ENCODE peak calls at places on chromosomes 16 and 17, in ten cellular contexts. K is endodermal cell; B is suprapubic skin; U is CD8-positive, alpha-beta T cell; P is lung; C is HCT116; A is brain microvascular endothelial cell; I is BJ; Y is fibroblast of lung; W is ascending aorta. N is an unnamed sample. For H3K27me3, the result is how much of the 10 kb centered on the place peaks cover.

GRCh38 chr16:66081967-66082366 is 284.5 kb upstream of the CDH5 start:
- DNase-seq in B (no peak), P (no peak), U (no peak), K (peak), C (peak), A (peak), Y (peak), W (no peak), I (peak), N (peak)

GRCh38 chr16:58421529-58421928 is 29.3 kb downstream of the GINS3 start:
- DNase-seq in B (no peak), C (no peak), P (no peak), I (no peak), U (no peak), Y (no peak), K (no peak), A (no peak), W (no peak), N (peak)

GRCh38 chr17:78346605-78347250 is 13.1 kb downstream of the SOCS3 start:
- DNase-seq in I (no peak), W (no peak), U (no peak), B (no peak), Y (no peak), K (no peak), C (no peak), A (no peak), P (no peak), N (peak)

GRCh38 chr17:26775219-26775822 is 518.6 kb upstream of the WSB1 start:
- DNase-seq in A (no peak), W (no peak), Y (no peak), K (no peak), B (no peak), U (no peak), P (no peak), C (no peak), I (no peak), N (no peak)

GRCh38 chr17:77609553-77610517 is 348.7 kb upstream of the TNRC6C start:
- DNase-seq in W (no peak), U (peak), B (no peak), Y (peak), C (no peak), I (no peak), P (no peak), K (no peak), A (no peak), N (no peak)

GRCh38 chr17:76927982-76928381 is 59.8 kb downstream of the MGAT5B start:
- DNase-seq in I (no peak), P (no peak), C (no peak), W (no peak), A (no peak), B (no peak), Y (no peak), U (no peak), K (no peak), N (no peak)

GRCh38 chr17:68401288-68401687 is 56.0 kb downstream of the WIPI1 start:
- DNase-seq in B (peak), I (no peak), A (no peak), K (peak), W (no peak), P (peak), Y (no peak), C (no peak), U (no peak), N (no peak)

GRCh38 chr16:19874816-19875546 is 9.7 kb downstream of the GPRC5B start:
- DNase-seq in U (no peak), W (no peak), K (no peak), C (no peak), Y (no peak), P (no peak), B (no peak), I (no peak), A (no peak), N (no peak)

GRCh38 chr17:29643817-29644160 is 21.1 kb upstream of the CORO6 start:
- DNase-seq in P (no peak), B (no peak), U (no peak), A (no peak), W (no peak), C (no peak), K (no peak), I (no peak), Y (no peak), N (no peak)

GRCh38 chr17:83198366-83199341 is 119.2 kb downstream of the METRNL start:
- DNase-seq in C (no peak), K (no peak), Y (no peak), B (peak), W (peak), A (no peak), U (no peak), P (no peak), I (no peak), N (no peak)

GRCh38 chr17:68981288-68981687 is 26.1 kb upstream of the ABCA8 start:
- DNase-seq in C (no peak), K (no peak), W (peak), B (no peak), P (peak), I (peak), Y (peak), U (no peak), A (peak), N (no peak)

GRCh38 chr17:17107891-17108680 is 65.8 kb downstream of the MPRIP start:
- DNase-seq in W (no peak), U (no peak), Y (peak), C (no peak), B (no peak), I (no peak), P (peak), K (no peak), A (no peak), N (no peak)

GRCh38 chr17:54372071-54372720 is 528.5 kb upstream of the TOM1L1 start:
- DNase-seq in I (no peak), B (no peak), Y (no peak), P (no peak), C (no peak), W (no peak), K (no peak), A (no peak), U (no peak), N (no peak)

GRCh38 chr16:72568502-72568901 is 396.5 kb upstream of the PMFBP1 start:
- DNase-seq in U (no peak), P (no peak), A (no peak), W (no peak), Y (no peak), K (no peak), B (no peak), I (no peak), C (no peak), N (no peak)

GRCh38 chr16:88805887-88806393 is 2.4 kb downstream of the CDT1 start:
- DNase-seq in P (no peak), U (no peak), K (no peak), Y (no peak), A (no peak), B (no peak), W (no peak), C (no peak), I (no peak), N (no peak)

GRCh38 chr16:88803264-88803987 is at the start of gene CDT1:
- DNase-seq in Y (peak), C (peak), U (peak), B (peak), W (no peak), P (peak), K (peak), I (no peak), A (peak), N (peak)

GRCh38 chr16:88804552-88805339 is 1.2 kb downstream of the CDT1 start:
- DNase-seq in I (no peak), Y (no peak), U (no peak), C (no peak), W (no peak), K (peak), A (no peak), P (no peak), B (no peak), N (no peak)

GRCh38 chr16:88805340-88805715 is 1.7 kb downstream of the CDT1 start:
- DNase-seq in U (no peak), P (no peak), A (no peak), I (no peak), B (no peak), W (no peak), K (no peak), Y (no peak), C (no peak), N (no peak)

DNA sequence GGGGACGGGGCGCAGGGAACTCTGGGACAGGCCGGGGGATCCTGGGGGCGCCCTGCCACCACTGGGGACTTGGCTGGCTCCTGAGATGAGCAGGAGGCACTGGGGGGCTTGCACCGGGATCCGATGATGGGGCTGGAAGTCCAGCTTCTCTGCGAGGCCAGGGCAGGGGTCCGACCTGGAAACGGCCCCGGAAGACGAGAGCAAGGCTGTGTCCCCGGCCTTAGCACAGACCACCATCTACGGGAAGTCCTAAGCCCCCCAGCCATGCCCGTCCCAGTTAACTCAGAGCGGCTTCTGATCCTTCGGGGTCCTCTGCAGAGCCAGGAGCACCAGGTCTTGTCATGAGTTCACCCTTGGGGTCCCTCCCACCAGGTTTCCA is 573 bp downstream of the CDT1 start:
- DNase-seq in I (no peak), Y (no peak), A (no peak), C (no peak), U (no peak), W (no peak), K (no peak), B (no peak), P (no peak), N (no peak)
- H3K4me3 ChIP-seq in I (peak), Y (peak), A (peak), C (peak), U (no peak), W (peak), K (peak), B (peak), P (no peak), N (peak)

GRCh38 chr16:30663820-30664528 is 5.7 kb downstream of the FBRS start:
- DNase-seq in A (no peak), W (no peak), U (no peak), I (no peak), P (no peak), K (no peak), C (no peak), B (no peak), Y (no peak), N (no peak)

GRCh38 chr16:30664616-30665109 is 6.4 kb downstream of the FBRS start:
- DNase-seq in C (no peak), W (no peak), B (no peak), Y (no peak), U (no peak), A (no peak), K (no peak), I (no peak), P (no peak), N (no peak)

GRCh38 chr16:30665830-30666190 is 7.6 kb downstream of the FBRS start:
- DNase-seq in B (no peak), W (no peak), U (no peak), I (no peak), A (no peak), P (no peak), C (no peak), K (no peak), Y (no peak), N (no peak)

GRCh38 chr16:30666681-30667080 is 8.4 kb downstream of the FBRS start:
- DNase-seq in Y (no peak), K (no peak), C (no peak), P (no peak), W (no peak), A (no peak), U (no peak), B (no peak), I (no peak), N (no peak)

GRCh38 chr16:30665155-30665829 is 7.1 kb downstream of the FBRS start:
- DNase-seq in A (no peak), U (no peak), W (no peak), P (no peak), K (no peak), Y (no peak), C (no peak), B (no peak), I (no peak), N (no peak)
- H3K27me3 ChIP-seq in A (under half), U (under half), W (under half), P (under half), K (under half), Y (under half), C (under half), B (under half), I (under half), N (under half)

DNA sequence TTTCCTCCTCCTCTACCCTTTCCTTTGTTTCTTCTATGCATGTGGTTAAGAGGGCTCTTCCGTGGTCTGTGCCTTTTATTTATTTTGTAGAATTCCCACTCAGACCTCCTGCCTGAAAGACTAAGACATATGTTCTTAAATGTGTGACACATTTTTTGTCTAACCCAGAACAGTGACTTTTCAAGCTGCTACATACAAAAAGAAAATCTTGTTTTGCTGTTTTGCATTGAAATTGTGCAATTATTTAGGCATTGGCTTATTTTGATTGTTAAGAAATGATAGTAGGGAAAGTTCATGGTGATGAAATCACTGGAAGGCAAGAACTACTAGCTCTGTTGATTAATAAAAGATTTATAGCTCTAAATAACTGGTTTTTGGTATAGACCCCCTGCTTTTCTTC is 76.8 kb downstream of the TUBD1 start:
- DNase-seq in I (no peak), K (no peak), U (no peak), P (no peak), W (no peak), Y (peak), B (no peak), C (no peak), A (no peak), N (no peak)
- TF ChIP-seq CTCF in I (no peak), K (no peak), U (no peak), P (no peak), W (no peak), Y (no peak), B (no peak), C (no peak), A (no peak), N (no peak)

GRCh38 chr16:27238591-27238990 is 30.0 kb downstream of the NSMCE1 start:
- DNase-seq in C (no peak), W (no peak), Y (no peak), B (peak), I (no peak), U (no peak), A (no peak), P (no peak), K (no peak), N (no peak)

GRCh38 chr16:27237229-27238015 is 31.1 kb downstream of the NSMCE1 start:
- DNase-seq in Y (peak), I (no peak), K (no peak), U (no peak), A (peak), W (no peak), B (peak), P (no peak), C (no peak), N (no peak)

GRCh38 chr16:27239026-27239425 is 29.5 kb downstream of the NSMCE1 start:
- DNase-seq in Y (no peak), C (no peak), A (no peak), P (no peak), U (no peak), B (peak), I (no peak), W (no peak), K (no peak), N (no peak)

GRCh38 chr16:27236635-27237228 is 31.8 kb downstream of the NSMCE1 start:
- DNase-seq in I (no peak), B (peak), P (no peak), K (no peak), Y (no peak), C (no peak), U (no peak), A (no peak), W (no peak), N (no peak)

DNA sequence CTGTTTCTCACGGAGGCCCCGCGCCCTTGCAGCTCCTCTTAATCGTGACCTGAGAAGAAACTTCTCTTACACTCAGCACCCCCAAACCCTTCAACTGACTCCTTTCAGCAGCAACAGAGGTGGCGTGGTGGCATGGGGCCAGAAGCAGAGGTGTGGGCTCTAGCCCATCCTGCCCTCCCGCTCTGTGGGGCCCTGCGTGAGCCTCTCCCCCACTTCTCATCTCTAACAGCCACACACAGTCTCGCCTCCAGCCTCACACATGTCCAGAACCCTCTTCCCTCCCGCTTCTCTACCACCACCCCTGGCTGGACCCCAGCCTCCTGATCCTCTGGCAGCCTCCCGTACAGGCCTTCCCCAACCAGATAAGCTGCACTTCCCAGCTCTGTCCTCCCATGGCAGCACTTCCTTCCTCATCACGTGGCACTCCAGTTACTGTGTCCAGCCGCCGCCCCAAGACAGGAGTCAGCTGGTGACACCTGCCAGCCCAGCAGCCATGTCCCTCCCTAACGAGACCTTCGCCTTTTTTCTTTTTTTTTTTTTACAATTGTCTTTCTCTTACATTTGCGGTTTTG is 30.5 kb downstream of the NSMCE1 start:
- DNase-seq in W (no peak), B (peak), U (no peak), C (no peak), A (no peak), Y (no peak), P (no peak), K (no peak), I (no peak), N (no peak)
- H3K4me3 ChIP-seq in W (no peak), B (no peak), U (no peak), C (no peak), A (no peak), Y (no peak), P (no peak), K (no peak), I (no peak), N (no peak)

DNA sequence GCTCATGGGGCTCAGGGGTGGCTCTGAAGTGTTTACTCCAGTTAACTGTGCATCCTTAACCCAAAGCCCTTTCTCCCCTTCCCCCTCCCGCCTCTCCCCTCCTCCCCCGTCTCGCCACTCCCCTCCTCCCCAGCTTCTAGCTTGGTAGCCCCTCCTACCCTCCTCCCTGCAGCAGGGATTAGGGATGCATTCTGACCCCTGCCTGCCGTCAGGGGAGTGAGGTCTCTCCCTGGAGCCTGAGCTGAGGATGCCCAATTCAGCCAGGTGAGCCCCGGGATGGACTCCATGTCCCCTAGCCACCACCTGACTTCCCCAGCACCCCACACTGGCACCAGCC is 1.6 kb downstream of the HS3ST6 start:
- DNase-seq in I (no peak), C (no peak), Y (no peak), B (no peak), K (peak), W (no peak), U (no peak), A (no peak), P (no peak), N (no peak)
- H3K27me3 ChIP-seq in I (half or more), C (under half), Y (under half), B (half or more), K (half or more), W (under half), U (under half), A (half or more), P (under half), N (under half)

DNA sequence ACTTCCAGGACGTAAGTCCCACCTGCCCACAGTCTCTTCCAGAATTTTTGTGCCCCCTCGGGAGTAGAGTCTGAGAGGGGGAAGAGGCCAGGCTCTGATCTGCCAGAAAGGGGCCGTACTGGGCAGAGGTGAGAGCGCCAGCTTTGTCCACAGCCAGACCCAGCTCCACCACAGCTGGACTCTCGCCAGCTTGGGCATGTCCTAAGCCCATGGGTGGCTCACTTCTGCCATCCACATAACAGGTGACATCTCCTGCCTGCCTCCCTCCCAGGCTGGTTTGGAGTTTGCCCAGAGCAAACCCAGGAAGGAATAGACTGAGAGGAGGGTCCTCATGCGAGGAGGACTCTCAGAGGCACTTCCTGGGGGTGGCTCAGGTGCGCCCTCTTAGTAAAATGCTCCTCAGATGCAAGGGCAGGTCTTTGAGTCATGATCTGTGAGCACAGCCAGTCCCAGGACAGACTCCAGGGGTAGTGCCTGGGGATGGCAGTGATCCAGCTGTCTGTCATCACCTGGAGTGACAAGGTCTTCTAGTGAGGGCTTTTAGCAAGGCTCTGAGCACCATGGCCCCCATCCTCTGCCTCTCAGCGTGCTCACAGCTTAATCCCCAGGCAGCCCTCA is 89.2 kb downstream of the AMFR start:
- DNase-seq in B (no peak), Y (no peak), U (no peak), I (no peak), W (no peak), P (no peak), A (no peak), C (no peak), K (no peak), N (peak)
- TF ChIP-seq CTCF in B (no peak), Y (no peak), U (no peak), I (no peak), W (no peak), P (no peak), A (no peak), C (no peak), K (no peak), N (peak)

GRCh38 chr16:70683146-70683944 is 2.5 kb downstream of the MTSS2 start:
- DNase-seq in Y (no peak), W (no peak), U (no peak), K (no peak), A (no peak), I (no peak), C (no peak), P (no peak), B (no peak), N (no peak)
- H3K4me3 ChIP-seq in Y (peak), W (peak), U (no peak), K (no peak), A (no peak), I (peak), C (no peak), P (no peak), B (peak), N (peak)

GRCh38 chr16:89000207-89000959 is 23.4 kb upstream of the CBFA2T3 start:
- DNase-seq in K (no peak), P (no peak), W (no peak), Y (no peak), I (no peak), A (no peak), U (no peak), C (no peak), B (no peak), N (no peak)
- H3K27me3 ChIP-seq in K (under half), P (under half), W (under half), Y (under half), I (under half), A (under half), U (under half), C (under half), B (half or more), N (under half)